ENCODE peak calls at places on chromosomes 16 and 17, in four cellular contexts. M, Q, A and P are unnamed samples.

GRCh38 chr16:47928008-47928407 is 227.8 kb downstream of the ABCC12 start:
- DNase-seq in M (no peak), Q (peak; percentile 12), A (no peak), P (no peak)

GRCh38 chr17:50149425-50150353 is 788 bp downstream of the PPP1R9B start:
- DNase-seq in M (no peak), Q (peak; percentile 78), A (peak; percentile 77), P (peak; percentile 56)

GRCh38 chr17:44971776-44972483 is 3.8 kb upstream of the C1QL1 start:
- DNase-seq in M (peak; percentile 48), Q (no peak), A (no peak), P (no peak)

GRCh38 chr17:35432176-35433074 is at the start of gene SLFN12:
- DNase-seq in M (no peak), Q (no peak), A (no peak), P (no peak)

GRCh38 chr16:22614271-22614947 is 103.7 kb downstream of the NPIPB5 start:
- DNase-seq in M (no peak), Q (peak; percentile 92), A (no peak), P (no peak)

GRCh38 chr16:81457326-81458133 is 12.9 kb downstream of the CMIP start:
- DNase-seq in M (no peak), Q (peak; percentile 56), A (no peak), P (no peak)

GRCh38 chr16:68081796-68082567 is 3.2 kb upstream of the NFATC3 start:
- DNase-seq in M (no peak), Q (no peak), A (no peak), P (no peak)

GRCh38 chr17:83055911-83056582 is 23.4 kb upstream of the METRNL start:
- DNase-seq in M (no peak), Q (no peak), A (no peak), P (no peak)

GRCh38 chr16:50263940-50264929 is 2.1 kb upstream of the ADCY7 start:
- DNase-seq in M (no peak), Q (no peak), A (no peak), P (no peak)

GRCh38 chr16:78437352-78437968 is 338.0 kb downstream of the WWOX start:
- DNase-seq in M (no peak), Q (peak; percentile 72), A (no peak), P (no peak)

GRCh38 chr16:53094013-53094630 is 39.3 kb downstream of the CHD9 start:
- DNase-seq in M (no peak), Q (peak; percentile 72), A (peak; percentile 81), P (peak; percentile 27)

GRCh38 chr16:77043076-77043475 is 147.9 kb upstream of the MON1B start:
- DNase-seq in M (no peak), Q (peak; percentile 30), A (no peak), P (no peak)

GRCh38 chr16:69839798-69840409 is 77.8 kb downstream of the WWP2 start:
- DNase-seq in M (no peak), Q (no peak), A (no peak), P (no peak)

GRCh38 chr17:4488989-4489595 is 9.6 kb upstream of the SPNS2 start:
- DNase-seq in M (no peak), Q (no peak), A (no peak), P (no peak)

GRCh38 chr16:67341250-67341649 is 14.6 kb downstream of the LRRC36 start:
- DNase-seq in M (no peak), Q (no peak), A (no peak), P (no peak)

GRCh38 chr17:1649844-1650409 is at the start of gene RILP:
- DNase-seq in M (no peak), Q (peak; percentile 63), A (no peak), P (no peak)

GRCh38 chr16:72111653-72112451 is 18.2 kb downstream of the DHX38 start:
- DNase-seq in M (no peak), Q (no peak), A (no peak), P (no peak)

GRCh38 chr17:63249256-63250006 is 196.7 kb downstream of the CYB561 start:
- DNase-seq in M (no peak), Q (no peak), A (no peak), P (no peak)

GRCh38 chr16:14462811-14463210 is 167.2 kb downstream of the PARN start:
- DNase-seq in M (no peak), Q (no peak), A (no peak), P (no peak)

GRCh38 chr16:66273036-66273435 is 93.5 kb upstream of the CDH5 start:
- DNase-seq in M (no peak), Q (no peak), A (no peak), P (no peak)

GRCh38 chr16:53821487-53821886 is 117.5 kb downstream of the FTO start:
- DNase-seq in M (no peak), Q (no peak), A (no peak), P (no peak)

GRCh38 chr17:38416840-38417209 is 11.4 kb upstream of the ARHGAP23 start:
- DNase-seq in M (no peak), Q (no peak), A (peak; percentile 70), P (no peak)

GRCh38 chr16:73339821-73340220 is 291.9 kb upstream of the ZFHX3 start:
- DNase-seq in M (no peak), Q (no peak), A (no peak), P (no peak)

GRCh38 chr17:27623578-27623977 is 7.4 kb upstream of the LGALS9 start:
- DNase-seq in M (no peak), Q (no peak), A (no peak), P (no peak)

GRCh38 chr17:69141802-69142472 is at the start of gene ABCA6:
- DNase-seq in M (no peak), Q (no peak), A (no peak), P (no peak)

GRCh38 chr16:66311306-66311705 is 55.2 kb upstream of the CDH5 start:
- DNase-seq in M (no peak), Q (no peak), A (no peak), P (no peak)

GRCh38 chr17:65171753-65172152 is 34.6 kb downstream of the RGS9 start:
- DNase-seq in M (no peak), Q (no peak), A (no peak), P (no peak)

GRCh38 chr17:38958756-38959155 is 8.4 kb downstream of the FBXO47 start:
- DNase-seq in M (no peak), Q (no peak), A (no peak), P (no peak)

GRCh38 chr16:66899945-66900688 is 18.6 kb downstream of the CDH16 start:
- DNase-seq in M (no peak), Q (peak; percentile 87), A (peak; percentile 47), P (no peak)

GRCh38 chr17:78330570-78331224 is 29.2 kb downstream of the SOCS3 start:
- DNase-seq in M (no peak), Q (peak; percentile 76), A (no peak), P (no peak)

GRCh38 chr16:79329967-79330366 is 270.6 kb downstream of the MAF start:
- DNase-seq in M (no peak), Q (no peak), A (no peak), P (no peak)

GRCh38 chr16:82848013-82848412 is 221.2 kb downstream of the CDH13 start:
- DNase-seq in M (no peak), Q (no peak), A (no peak), P (no peak)

GRCh38 chr17:2214887-2215615 is 88.5 kb downstream of the SMG6 start:
- DNase-seq in M (no peak), Q (no peak), A (no peak), P (no peak)